ENCODE peak calls at places on chromosomes 16 and 17, in six cellular contexts. O is CD4-positive, alpha-beta memory T cell; U is dorsolateral prefrontal cortex; M is stomach; J is cardiac fibroblast; P is effector memory CD4-positive, alpha-beta T cell. A is an unnamed sample.

GRCh38 chr16:30458561-30459394 is 13.1 kb upstream of the SEPHS2 start:
- DNase-seq in O (peak), U (no peak), M (peak), J (no peak), P (peak), A (peak)

GRCh38 chr16:69727916-69728270 is 1.5 kb upstream of the NQO1 start:
- DNase-seq in O (no peak), U (peak), M (peak), J (no peak), P (no peak), A (no peak)

GRCh38 chr17:4721203-4722135 is 9.8 kb upstream of the MED11 start:
- DNase-seq in O (no peak), U (no peak), M (peak), J (peak), P (peak), A (no peak)

GRCh38 chr16:85484337-85485295 is 128.5 kb upstream of the GSE1 start:
- DNase-seq in O (no peak), U (no peak), M (peak), J (no peak), P (no peak), A (no peak)

GRCh38 chr16:21656795-21657768 is 4.7 kb upstream of the IGSF6 start:
- DNase-seq in O (peak), U (peak), M (no peak), J (peak), P (no peak), A (no peak)

GRCh38 chr17:44922136-44922535 is 6.8 kb upstream of the GFAP start:
- DNase-seq in O (no peak), U (no peak), M (no peak), J (no peak), P (no peak), A (no peak)

GRCh38 chr16:19294156-19294649 is 8.7 kb downstream of the CLEC19A start:
- DNase-seq in O (no peak), U (peak), M (no peak), J (no peak), P (no peak), A (peak)

GRCh38 chr16:50002190-50002589 is 22.8 kb upstream of the CNEP1R1 start:
- DNase-seq in O (no peak), U (no peak), M (no peak), J (peak), P (no peak), A (no peak)

GRCh38 chr16:24967074-24967473 is 48.1 kb downstream of the ARHGAP17 start:
- DNase-seq in O (no peak), U (no peak), M (no peak), J (no peak), P (no peak), A (no peak)

GRCh38 chr17:28166478-28166877 is 124.0 kb downstream of the NLK start:
- DNase-seq in O (no peak), U (no peak), M (no peak), J (no peak), P (no peak), A (no peak)

GRCh38 chr16:20347666-20348364 is 4.7 kb downstream of the UMOD start:
- DNase-seq in O (no peak), U (no peak), M (no peak), J (no peak), P (no peak), A (no peak)

GRCh38 chr17:74408830-74409229 is 23.1 kb upstream of the GPRC5C start:
- DNase-seq in O (no peak), U (no peak), M (peak), J (no peak), P (no peak), A (no peak)

GRCh38 chr16:88662222-88662842 is 559 bp downstream of the MVD start:
- DNase-seq in O (no peak), U (no peak), M (no peak), J (no peak), P (no peak), A (no peak)

GRCh38 chr16:83887088-83887487 is 11.8 kb upstream of the MLYCD start:
- DNase-seq in O (no peak), U (peak), M (peak), J (peak), P (no peak), A (no peak)

GRCh38 chr16:67146523-67147357 is 4.1 kb downstream of the B3GNT9 start:
- DNase-seq in O (no peak), U (no peak), M (no peak), J (no peak), P (no peak), A (no peak)

GRCh38 chr16:85369741-85370528 is 243.2 kb upstream of the GSE1 start:
- DNase-seq in O (peak), U (peak), M (peak), J (peak), P (peak), A (no peak)

GRCh38 chr17:60743812-60744211 is 66.2 kb downstream of the BCAS3 start:
- DNase-seq in O (no peak), U (peak), M (no peak), J (peak), P (no peak), A (no peak)

GRCh38 chr16:66523861-66524354 is 26.0 kb downstream of the TK2 start:
- DNase-seq in O (peak), U (no peak), M (no peak), J (peak), P (peak), A (peak)

GRCh38 chr16:66547101-66547989 is 2.6 kb downstream of the TK2 start:
- DNase-seq in O (no peak), U (no peak), M (no peak), J (no peak), P (no peak), A (no peak)

GRCh38 chr17:82003411-82004381 is 19.0 kb downstream of the CENPX start:
- DNase-seq in O (no peak), U (no peak), M (no peak), J (peak), P (no peak), A (no peak)

GRCh38 chr16:22191966-22192260 is 14.2 kb upstream of the EEF2K start:
- DNase-seq in O (no peak), U (peak), M (no peak), J (no peak), P (no peak), A (no peak)

GRCh38 chr17:61662771-61663170 is 71.8 kb upstream of the NACA2 start:
- DNase-seq in O (no peak), U (no peak), M (no peak), J (no peak), P (no peak), A (no peak)

GRCh38 chr16:14485131-14485551 is 144.9 kb downstream of the PARN start:
- DNase-seq in O (no peak), U (no peak), M (no peak), J (no peak), P (no peak), A (no peak)

GRCh38 chr17:35368086-35368824 is 5.2 kb downstream of the SLFN11 start:
- DNase-seq in O (peak), U (no peak), M (no peak), J (no peak), P (no peak), A (peak)

GRCh38 chr17:32907583-32907982 is 20.4 kb upstream of the TMEM98 start:
- DNase-seq in O (no peak), U (no peak), M (no peak), J (no peak), P (no peak), A (no peak)

GRCh38 chr16:1533443-1533951 is at the start of gene TMEM204:
- DNase-seq in O (peak), U (no peak), M (peak), J (peak), P (no peak), A (no peak)
- H3K4me3 ChIP-seq in O (peak), U (peak), M (peak), J (peak), P (peak), A (peak)

GRCh38 chr16:23519282-23519681 is 9.0 kb upstream of the GGA2 start:
- DNase-seq in O (no peak), U (no peak), M (no peak), J (no peak), P (no peak), A (no peak)
- H3K4me3 ChIP-seq in O (no peak), U (no peak), M (no peak), J (no peak), P (no peak), A (no peak)

DNA sequence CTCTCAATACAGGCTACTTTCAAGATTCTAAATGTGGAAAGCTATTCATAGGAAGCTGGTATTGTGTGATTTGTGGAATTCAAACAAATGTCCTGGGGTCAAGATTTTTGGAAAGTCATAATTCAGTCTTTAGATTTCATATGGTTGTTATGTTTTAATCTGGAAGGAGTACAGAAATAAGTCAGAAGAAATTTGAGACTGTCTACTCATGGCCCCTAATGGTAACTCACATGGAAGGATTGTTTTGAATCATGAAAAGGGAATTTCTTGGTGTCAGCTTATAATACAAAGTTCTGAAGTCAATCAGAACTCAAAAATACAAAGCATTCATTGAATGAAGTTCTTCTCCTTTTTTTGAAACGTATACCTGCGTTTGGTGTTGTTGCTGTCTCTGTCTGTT is 3.1 kb downstream of the KCNJ2 start:
- DNase-seq in O (no peak), U (no peak), M (no peak), J (peak), P (no peak), A (no peak)
- H3K4me3 ChIP-seq in O (no peak), U (peak), M (no peak), J (no peak), P (no peak), A (no peak)

DNA sequence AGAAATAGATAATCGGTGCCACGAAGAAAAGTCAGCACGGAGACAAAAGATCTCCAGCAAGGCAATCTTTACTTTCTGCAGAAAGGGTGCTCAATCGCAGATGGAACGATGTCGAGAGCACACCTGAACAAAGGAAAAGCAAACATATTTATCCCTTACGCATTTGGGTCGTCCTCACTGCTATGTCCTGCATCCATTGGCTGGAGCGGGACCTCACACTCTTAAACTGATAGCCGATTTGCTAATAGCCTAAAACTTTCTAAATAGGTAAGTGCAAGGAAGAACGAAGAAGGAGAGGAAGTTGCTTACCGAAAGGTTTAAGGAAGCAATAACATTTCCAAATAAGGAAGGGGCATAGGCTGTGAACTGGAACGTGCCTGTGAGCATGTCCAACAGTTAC is 1.2 kb upstream of the AKAP10 start:
- DNase-seq in O (no peak), U (no peak), M (no peak), J (no peak), P (no peak), A (no peak)
- H3K4me3 ChIP-seq in O (peak), U (peak), M (no peak), J (no peak), P (no peak), A (peak)

A was measured in GM12864.